ENCODE peak calls at places on chromosomes 7 and 10, in seven cellular contexts. I is psoas muscle, Z is PC-3, W is mesenchymal stem cell, E is ovary, M is thoracic aorta, H is mesendoderm. D is an unnamed sample.

GRCh38 chr10:77430530-77430929 is 207.1 kb downstream of the KCNMA1 start:
- DNase-seq in I (no peak), Z (no peak), W (no peak), E (no peak), M (no peak), H (no peak), D (no peak)

GRCh38 chr7:51029586-51030230 is 247.0 kb upstream of the GRB10 start:
- DNase-seq in I (no peak), Z (peak; percentile 78), W (peak; percentile 84), E (no peak), M (no peak), H (no peak), D (no peak)

GRCh38 chr7:97973206-97973658 is 16.8 kb downstream of the OCM2 start:
- DNase-seq in I (no peak), Z (no peak), W (peak; percentile 11), E (no peak), M (no peak), H (peak; percentile 72), D (no peak)

GRCh38 chr10:73906524-73907447 is 4.1 kb upstream of the PLAU start:
- DNase-seq in I (peak; percentile 89), Z (peak; percentile 100), W (peak; percentile 99), E (peak; percentile 86), M (peak; percentile 43), H (peak; percentile 97), D (no peak)

GRCh38 chr7:159032310-159032709 is 112.4 kb downstream of the VIPR2 start:
- DNase-seq in I (no peak), Z (no peak), W (no peak), E (no peak), M (no peak), H (no peak), D (peak; percentile 45)

GRCh38 chr10:132931258-132931657 is 11.1 kb downstream of the CFAP46 start:
- DNase-seq in I (no peak), Z (no peak), W (no peak), E (no peak), M (no peak), H (no peak), D (no peak)

GRCh38 chr10:22821501-22821900 is 106.4 kb upstream of the ARMC3 start:
- DNase-seq in I (no peak), Z (peak; percentile 37), W (peak; percentile 80), E (no peak), M (no peak), H (no peak), D (no peak)

GRCh38 chr10:43461950-43462349 is 25.0 kb downstream of the ZNF487 start:
- DNase-seq in I (no peak), Z (peak; percentile 95), W (peak; percentile 84), E (no peak), M (no peak), H (peak; percentile 80), D (no peak)

GRCh38 chr10:71805776-71806705 is 32.7 kb upstream of the VSIR start:
- DNase-seq in I (no peak), Z (no peak), W (peak; percentile 44), E (no peak), M (no peak), H (peak; percentile 57), D (no peak)

DNA sequence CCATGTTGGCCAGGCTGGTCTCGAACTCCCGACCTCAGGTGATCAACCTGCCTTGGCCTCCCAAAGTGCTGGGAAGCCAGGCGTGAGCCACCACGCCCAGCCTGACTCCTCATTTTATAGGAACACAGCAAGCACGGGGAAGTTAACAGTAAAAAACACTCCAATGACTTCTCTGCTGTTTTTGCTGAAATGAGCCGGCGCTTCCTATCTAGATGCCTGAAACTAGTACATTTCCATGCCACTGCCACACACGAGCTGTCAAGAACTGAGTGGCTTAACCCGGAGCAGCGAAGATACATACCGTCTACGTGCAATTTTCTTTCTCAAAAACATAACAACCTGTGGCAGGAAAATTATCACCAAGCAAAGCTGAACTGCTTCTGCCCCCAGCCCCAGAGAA is 16.8 kb downstream of the DAGLB start:
- DNase-seq in I (no peak), Z (no peak), W (no peak), E (no peak), M (no peak), H (no peak), D (no peak)
- H3K27ac ChIP-seq in I (no peak overlapping the region), Z (no peak overlapping the region), W (no peak overlapping the region), E (no peak overlapping the region), M (no peak overlapping the region), H (no peak overlapping the region), D (no peak overlapping the region)

GRCh38 chr7:81075150-81075549 is 156.3 kb upstream of the SEMA3C start:
- DNase-seq in I (no peak), Z (peak; percentile 69), W (no peak), E (no peak), M (no peak), H (no peak), D (no peak)

GRCh38 chr7:81074406-81074805 is 155.6 kb upstream of the SEMA3C start:
- DNase-seq in I (no peak), Z (no peak), W (no peak), E (no peak), M (no peak), H (no peak), D (no peak)

GRCh38 chr7:81066797-81067196 is 147.9 kb upstream of the SEMA3C start:
- DNase-seq in I (no peak), Z (no peak), W (no peak), E (no peak), M (no peak), H (no peak), D (no peak)

DNA sequence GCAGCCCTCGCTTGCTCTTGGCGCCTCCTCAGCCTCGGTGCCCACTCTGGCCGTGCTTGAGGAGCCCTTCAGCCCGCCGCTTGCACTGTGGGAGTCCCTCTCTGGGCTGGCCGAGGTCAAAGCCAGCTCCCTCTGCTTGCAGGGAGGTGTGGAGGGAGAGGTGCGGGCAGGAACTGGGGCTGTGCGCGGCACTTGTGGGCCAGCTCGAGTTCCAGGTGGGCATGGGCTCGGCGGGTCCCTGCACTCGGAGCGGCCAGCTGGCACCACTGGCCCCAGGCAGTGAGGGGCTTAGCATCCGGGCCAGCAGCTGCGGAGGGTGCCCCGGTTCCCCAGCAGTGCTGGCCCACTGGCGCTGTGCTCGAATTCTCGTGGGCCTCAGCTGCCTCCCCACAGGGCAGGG is 152.1 kb upstream of the SEMA3C start:
- DNase-seq in I (no peak), Z (no peak), W (no peak), E (no peak), M (no peak), H (no peak), D (no peak)
- H3K27ac ChIP-seq in I (no peak overlapping the region), Z (no peak overlapping the region), W (no peak overlapping the region), E (no peak overlapping the region), M (no peak overlapping the region), H (no peak overlapping the region), D (no peak overlapping the region)

DNA sequence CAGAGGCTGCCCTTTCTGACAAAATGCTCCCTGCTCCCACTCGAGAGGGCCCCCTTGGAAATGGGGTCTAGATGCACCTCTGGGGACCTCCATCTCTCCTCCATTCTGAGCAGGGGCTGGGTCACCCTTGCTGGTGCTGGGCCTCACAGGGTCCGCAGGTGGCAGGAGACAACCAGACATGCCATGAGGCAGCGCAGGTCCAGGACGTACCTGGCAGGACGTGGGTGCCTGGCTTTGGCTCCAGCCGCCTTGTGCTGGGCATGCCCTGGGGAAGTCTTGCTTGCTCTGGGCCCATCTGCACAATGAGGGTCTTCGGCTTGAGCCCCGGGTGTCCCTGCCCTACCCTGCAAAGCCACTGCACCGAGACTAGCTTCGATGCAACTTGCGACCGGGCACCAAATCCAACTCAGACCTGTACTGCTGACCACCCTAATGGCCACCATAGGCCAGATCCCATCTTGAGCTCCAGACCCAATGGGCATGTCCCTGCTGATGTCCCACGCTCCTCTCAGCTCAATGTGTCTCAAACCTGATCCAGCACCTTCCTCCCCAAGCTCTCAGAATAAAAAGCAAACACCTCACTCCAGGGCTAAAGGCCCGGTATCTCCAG is 107.0 kb downstream of the FAM53B start:
- DNase-seq in I (no peak), Z (no peak), W (no peak), E (no peak), M (no peak), H (no peak), D (no peak)
- H3K27ac ChIP-seq in I (no peak overlapping the region), Z (no peak overlapping the region), W (no peak overlapping the region), E (peak overlapping the region; percentile 44), M (no peak overlapping the region), H (no peak overlapping the region), D (no peak overlapping the region)

GRCh38 chr7:151990567-151990966 is 34.3 kb downstream of the GALNTL5 start:
- DNase-seq in I (no peak), Z (peak; percentile 57), W (peak; percentile 18), E (no peak), M (no peak), H (peak; percentile 67), D (no peak)
- H3K27ac ChIP-seq in I (no peak overlapping the region), Z (no peak overlapping the region), W (no peak overlapping the region), E (no peak overlapping the region), M (no peak overlapping the region), H (no peak overlapping the region), D (no peak overlapping the region)

GRCh38 chr7:139361523-139361922 is 1.8 kb downstream of the LUC7L2 start:
- DNase-seq in I (no peak), Z (no peak), W (no peak), E (no peak), M (no peak), H (peak; percentile 57), D (no peak)
- H3K27ac ChIP-seq in I (peak overlapping the region; percentile 97), Z (no peak overlapping the region), W (no peak overlapping the region), E (no peak overlapping the region), M (no peak overlapping the region), H (no peak overlapping the region), D (peak overlapping the region; percentile 100)

GRCh38 chr10:34254596-34254995 is 560.5 kb downstream of the PARD3 start:
- DNase-seq in I (no peak), Z (peak; percentile 100), W (peak; percentile 29), E (no peak), M (no peak), H (no peak), D (no peak)
- H3K27ac ChIP-seq in I (no peak overlapping the region), Z (peak overlapping the region; percentile 3), W (no peak overlapping the region), E (no peak overlapping the region), M (no peak overlapping the region), H (no peak overlapping the region), D (no peak overlapping the region)